ENCODE peak calls at places on chromosomes 2 and 18, in five cellular contexts. W is psoas muscle, U is EL, F is SHP77 treated with DMSO at 0.1 percent for 48 hours, J is mucosa of gallbladder. B is an unnamed sample.

GRCh38 chr2:200356794-200357472 is 50.4 kb downstream of the SPATS2L start:
- DNase-seq in W (no peak), U (peak; percentile 88), J (no peak), F (no peak), B (no peak)

GRCh38 chr2:54531558-54531957 is 75.4 kb downstream of the SPTBN1 start:
- DNase-seq in F (no peak), W (no peak), U (peak; percentile 67), J (peak; percentile 62), B (no peak)

GRCh38 chr2:75765798-75766197 is 55.1 kb upstream of the GCFC2 start:
- DNase-seq in U (no peak), W (no peak), F (no peak), J (no peak), B (no peak)

GRCh38 chr2:104889261-104890091 is 35.6 kb downstream of the POU3F3 start:
- DNase-seq in W (no peak), F (no peak), U (no peak), J (peak; percentile 42), B (no peak)

GRCh38 chr2:974054-974453 is 23.4 kb downstream of the SNTG2 start:
- DNase-seq in U (no peak), J (no peak), F (no peak), W (no peak), B (no peak)

GRCh38 chr2:66021296-66021695 is 413.6 kb upstream of the MEIS1 start:
- DNase-seq in W (no peak), J (no peak), U (no peak), F (peak; percentile 23), B (no peak)

GRCh38 chr2:101967826-101968498 is 23.8 kb upstream of the IL1R2 start:
- DNase-seq in F (no peak), J (peak; percentile 28), U (peak; percentile 33), W (no peak), B (peak; percentile 86)

GRCh38 chr2:121649652-121650553 is 641 bp upstream of the CLASP1 start:
- DNase-seq in W (peak; percentile 89), F (peak; percentile 77), J (peak; percentile 93), U (peak; percentile 87), B (peak; percentile 89)

GRCh38 chr2:171557363-171557762 is 35.1 kb downstream of the CYBRD1 start:
- DNase-seq in F (no peak), U (no peak), J (no peak), W (no peak), B (no peak)

GRCh38 chr2:218028562-218029348 is 26.0 kb upstream of the TNS1 start:
- DNase-seq in W (no peak), J (peak; percentile 10), F (no peak), U (no peak), B (peak; percentile 53)

GRCh38 chr2:160241251-160242137 is 41.4 kb upstream of the ITGB6 start:
- DNase-seq in U (peak; percentile 85), W (peak; percentile 45), F (no peak), J (peak; percentile 69), B (peak; percentile 61)

GRCh38 chr2:129768485-129769258 is 210.8 kb upstream of the RAB6C start:
- DNase-seq in J (no peak), F (no peak), W (no peak), U (no peak), B (no peak)

GRCh38 chr2:143778981-143779380 is 649.8 kb downstream of the ARHGAP15 start:
- DNase-seq in W (no peak), U (peak; percentile 71), J (no peak), F (no peak), B (no peak)

GRCh38 chr2:199895406-199895805 is 15.7 kb upstream of the C2orf69 start:
- DNase-seq in U (no peak), J (no peak), F (no peak), W (no peak), B (no peak)

GRCh38 chr2:47313141-47313691 is 89.7 kb upstream of the MSH2 start:
- DNase-seq in W (no peak), U (no peak), J (peak; percentile 53), F (no peak), B (no peak)

GRCh38 chr2:213149949-213150314 is 1.5 kb downstream of the IKZF2 start:
- DNase-seq in F (no peak), W (no peak), U (peak; percentile 14), J (no peak), B (no peak)

GRCh38 chr18:12726774-12727550 is 24.1 kb downstream of the PSMG2 start:
- DNase-seq in U (peak; percentile 76), F (no peak), J (peak; percentile 66), W (no peak), B (peak; percentile 65)

GRCh38 chr2:119283873-119284331 is 60.3 kb downstream of the STEAP3 start:
- DNase-seq in F (no peak), U (peak; percentile 78), J (peak; percentile 45), W (peak; percentile 84), B (peak; percentile 95)

GRCh38 chr2:2845796-2846315 is 514.8 kb upstream of the MYT1L start:
- DNase-seq in J (no peak), W (no peak), U (no peak), F (no peak), B (peak; percentile 10)

GRCh38 chr2:63926800-63927199 is 85.1 kb downstream of the UGP2 start:
- DNase-seq in F (no peak), J (no peak), W (no peak), U (no peak), B (no peak)

GRCh38 chr2:37839991-37840390 is 85.1 kb upstream of the RMDN2 start:
- DNase-seq in J (no peak), U (no peak), W (no peak), F (no peak), B (no peak)

GRCh38 chr18:78073275-78073674 is 823.6 kb downstream of the GALR1 start:
- DNase-seq in W (no peak), U (no peak), F (no peak), J (no peak), B (no peak)

GRCh38 chr2:105497094-105497493 is 98.2 kb upstream of the FHL2 start:
- DNase-seq in F (no peak), J (no peak), U (no peak), W (no peak), B (no peak)

GRCh38 chr18:44754567-44754966 is 73.9 kb downstream of the SETBP1 start:
- DNase-seq in W (no peak), F (no peak), J (no peak), U (no peak), B (no peak)

GRCh38 chr2:225512873-225513580 is 113.5 kb downstream of the NYAP2 start:
- DNase-seq in J (no peak), U (peak; percentile 71), W (no peak), F (no peak), B (no peak)

GRCh38 chr18:61727241-61727640 is 165.6 kb downstream of the RNF152 start:
- DNase-seq in U (peak; percentile 52), W (no peak), F (no peak), J (no peak), B (no peak)

GRCh38 chr2:69616755-69617154 is 26.8 kb downstream of the AAK1 start:
- DNase-seq in J (no peak), U (no peak), W (no peak), F (no peak), B (no peak)

GRCh38 chr2:133012847-133013734 is 343.1 kb upstream of the LYPD1 start:
- DNase-seq in W (no peak), F (no peak), J (no peak), U (no peak), B (no peak)

GRCh38 chr2:10524841-10525572 is 76.9 kb upstream of the ODC1 start:
- DNase-seq in J (no peak), W (no peak), F (no peak), U (no peak), B (no peak)

GRCh38 chr2:8906208-8906607 is 68.8 kb upstream of the KIDINS220 start:
- DNase-seq in W (no peak), J (no peak), U (peak; percentile 48), F (no peak), B (no peak)

GRCh38 chr2:120736955-120737801 is 1.5 kb downstream of the GLI2 start:
- DNase-seq in F (no peak), W (peak; percentile 65), J (no peak), U (peak; percentile 95), B (peak; percentile 24)

GRCh38 chr2:65057391-65058052 is 1.3 kb downstream of the CEP68 start:
- DNase-seq in J (no peak), F (no peak), W (no peak), U (peak; percentile 37), B (no peak)

GRCh38 chr18:50051288-50051687 is 143.7 kb downstream of the MYO5B start:
- DNase-seq in W (no peak), J (no peak), F (no peak), U (peak; percentile 1), B (no peak)

GRCh38 chr2:18398833-18399232 is 161.6 kb downstream of the RDH14 start:
- DNase-seq in J (no peak), F (no peak), U (no peak), W (peak; percentile 55), B (no peak)

GRCh38 chr2:33059452-33060156 is 112.9 kb downstream of the LTBP1 start:
- DNase-seq in W (no peak), U (no peak), J (no peak), F (no peak), B (no peak)

GRCh38 chr2:60260646-60261296 is 292.7 kb downstream of the BCL11A start:
- DNase-seq in W (peak; percentile 23), F (no peak), U (peak; percentile 14), J (peak; percentile 26), B (peak; percentile 52)

GRCh38 chr2:147756103-147756502 is 88.7 kb upstream of the ACVR2A start:
- DNase-seq in F (no peak), J (no peak), U (no peak), W (no peak), B (no peak)

GRCh38 chr2:178277741-178278197 is 83.5 kb downstream of the OSBPL6 start:
- DNase-seq in W (no peak), F (no peak), J (no peak), U (peak; percentile 7), B (no peak)

GRCh38 chr2:71933467-71934319 is 214.0 kb downstream of the CYP26B1 start:
- DNase-seq in U (peak; percentile 53), F (no peak), J (no peak), W (no peak), B (no peak)

B was measured in prostate gland.